ENCODE peak calls at places on chromosomes 12 and 14, in four cellular contexts. One of them, this sample, is unnamed.

GRCh38 chr14:35390577-35391387 is 13.8 kb downstream of the NFKBIA start:
- DNase-seq in lung: no peak
- DNase-seq in NCI-H1092: no peak
- DNase-seq in aorta: peak
- DNase-seq in this sample: peak

GRCh38 chr14:68952544-68953535 is 26.3 kb downstream of the ACTN1 start:
- DNase-seq in lung: no peak
- DNase-seq in NCI-H1092: no peak
- DNase-seq in aorta: no peak
- DNase-seq in this sample: no peak

GRCh38 chr14:75383721-75384120 is 44.1 kb upstream of the JDP2 start:
- DNase-seq in lung: no peak
- DNase-seq in NCI-H1092: no peak
- DNase-seq in aorta: no peak
- DNase-seq in this sample: no peak

GRCh38 chr12:119440961-119441360 is 106.4 kb downstream of the CCDC60 start:
- DNase-seq in lung: no peak
- DNase-seq in NCI-H1092: peak
- DNase-seq in aorta: no peak
- DNase-seq in this sample: no peak

GRCh38 chr14:27845241-27845850 is 921.2 kb upstream of the FOXG1 start:
- DNase-seq in lung: no peak
- DNase-seq in NCI-H1092: no peak
- DNase-seq in aorta: peak
- DNase-seq in this sample: no peak

GRCh38 chr12:131072446-131073230 is 118.9 kb downstream of the ADGRD1 start:
- DNase-seq in lung: no peak
- DNase-seq in NCI-H1092: no peak
- DNase-seq in aorta: peak
- DNase-seq in this sample: no peak

GRCh38 chr12:32032205-32032810 is 73.1 kb downstream of the RESF1 start:
- DNase-seq in lung: no peak
- DNase-seq in NCI-H1092: no peak
- DNase-seq in aorta: no peak
- DNase-seq in this sample: peak

GRCh38 chr14:101372894-101373640 is 188.2 kb upstream of the DIO3 start:
- DNase-seq in lung: peak
- DNase-seq in NCI-H1092: no peak
- DNase-seq in aorta: peak
- DNase-seq in this sample: no peak

GRCh38 chr12:60101715-60102114 is 505.9 kb downstream of the SLC16A7 start:
- DNase-seq in lung: no peak
- DNase-seq in NCI-H1092: no peak
- DNase-seq in aorta: no peak
- DNase-seq in this sample: no peak

GRCh38 chr14:71532790-71533189 is 399.4 kb upstream of the RGS6 start:
- DNase-seq in lung: no peak
- DNase-seq in NCI-H1092: no peak
- DNase-seq in aorta: no peak
- DNase-seq in this sample: no peak

GRCh38 chr14:104426771-104427125 is 152.8 kb upstream of the C14orf180 start:
- DNase-seq in lung: no peak
- DNase-seq in NCI-H1092: no peak
- DNase-seq in aorta: peak
- DNase-seq in this sample: no peak

GRCh38 chr12:113098428-113099028 is 37.0 kb downstream of the RASAL1 start:
- DNase-seq in lung: peak
- DNase-seq in NCI-H1092: peak
- DNase-seq in aorta: peak
- DNase-seq in this sample: peak

GRCh38 chr14:77409131-77409533 is 14.2 kb downstream of the NOXRED1 start:
- DNase-seq in lung: no peak
- DNase-seq in NCI-H1092: peak
- DNase-seq in aorta: no peak
- DNase-seq in this sample: peak

GRCh38 chr14:76779221-76780057 is 18.2 kb downstream of the VASH1 start:
- DNase-seq in lung: no peak
- DNase-seq in NCI-H1092: no peak
- DNase-seq in aorta: peak
- DNase-seq in this sample: no peak

GRCh38 chr14:39322807-39323206 is 89.1 kb downstream of the MIA2 start:
- DNase-seq in lung: no peak
- DNase-seq in NCI-H1092: no peak
- DNase-seq in aorta: no peak
- DNase-seq in this sample: no peak

GRCh38 chr12:50240096-50240791 is 43.1 kb downstream of the LIMA1 start:
- DNase-seq in lung: no peak
- DNase-seq in NCI-H1092: no peak
- DNase-seq in aorta: no peak
- DNase-seq in this sample: no peak

GRCh38 chr12:94266796-94267529 is 118.6 kb downstream of the PLXNC1 start:
- DNase-seq in lung: no peak
- DNase-seq in NCI-H1092: no peak
- DNase-seq in aorta: no peak
- DNase-seq in this sample: no peak

GRCh38 chr12:27940756-27941402 is 31.7 kb downstream of the PTHLH start:
- DNase-seq in lung: peak
- DNase-seq in NCI-H1092: peak
- DNase-seq in aorta: peak
- DNase-seq in this sample: peak

GRCh38 chr14:73770977-73771847 is 57.0 kb upstream of the PNMA1 start:
- DNase-seq in lung: no peak
- DNase-seq in NCI-H1092: no peak
- DNase-seq in aorta: peak
- DNase-seq in this sample: no peak

GRCh38 chr12:130754234-130755001 is 38.3 kb upstream of the RIMBP2 start:
- DNase-seq in lung: no peak
- DNase-seq in NCI-H1092: no peak
- DNase-seq in aorta: no peak
- DNase-seq in this sample: no peak

GRCh38 chr12:70853326-70853725 is 67.2 kb downstream of the PTPRR start:
- DNase-seq in lung: peak
- DNase-seq in NCI-H1092: no peak
- DNase-seq in aorta: no peak
- DNase-seq in this sample: no peak

GRCh38 chr14:52602131-52602530 is 49.5 kb downstream of the GPR137C start:
- DNase-seq in lung: no peak
- DNase-seq in NCI-H1092: no peak
- DNase-seq in aorta: no peak
- DNase-seq in this sample: no peak

GRCh38 chr12:124115976-124116690 is 143.1 kb downstream of the ZNF664 start:
- DNase-seq in lung: no peak
- DNase-seq in NCI-H1092: no peak
- DNase-seq in aorta: no peak
- DNase-seq in this sample: no peak

GRCh38 chr12:78192979-78193378 is 362.3 kb downstream of the NAV3 start:
- DNase-seq in lung: no peak
- DNase-seq in NCI-H1092: no peak
- DNase-seq in aorta: no peak
- DNase-seq in this sample: no peak

GRCh38 chr12:52521581-52522266 is 1.5 kb upstream of the KRT5 start:
- DNase-seq in lung: peak
- DNase-seq in NCI-H1092: no peak
- DNase-seq in aorta: no peak
- DNase-seq in this sample: no peak

GRCh38 chr12:111753144-111753881 is 13.4 kb upstream of the ALDH2 start:
- DNase-seq in lung: peak
- DNase-seq in NCI-H1092: no peak
- DNase-seq in aorta: peak
- DNase-seq in this sample: peak

GRCh38 chr14:99518441-99519346 is 37.5 kb downstream of the CCNK start:
- DNase-seq in lung: peak
- DNase-seq in NCI-H1092: peak
- DNase-seq in aorta: peak
- DNase-seq in this sample: peak

GRCh38 chr14:99191663-99192621 is 80.1 kb downstream of the BCL11B start:
- DNase-seq in lung: peak
- DNase-seq in NCI-H1092: peak
- DNase-seq in aorta: peak
- DNase-seq in this sample: no peak

GRCh38 chr14:35515916-35516315 is 18.0 kb upstream of the INSM2 start:
- DNase-seq in lung: no peak
- DNase-seq in NCI-H1092: no peak
- DNase-seq in aorta: no peak
- DNase-seq in this sample: no peak

GRCh38 chr12:122851820-122852219 is 16.6 kb downstream of the HIP1R start:
- DNase-seq in lung: no peak
- DNase-seq in NCI-H1092: no peak
- DNase-seq in aorta: peak
- DNase-seq in this sample: no peak

GRCh38 chr12:83323866-83324265 is 637.2 kb downstream of the TMTC2 start:
- DNase-seq in lung: no peak
- DNase-seq in NCI-H1092: no peak
- DNase-seq in aorta: no peak
- DNase-seq in this sample: no peak

GRCh38 chr12:97169922-97170321 is 262.9 kb downstream of the NEDD1 start:
- DNase-seq in lung: no peak
- DNase-seq in NCI-H1092: no peak
- DNase-seq in aorta: no peak
- DNase-seq in this sample: no peak